ENCODE peak calls at places on chromosome 2, in four cellular contexts. M, I, U and V are unnamed samples.

GRCh38 chr2:222105046-222105445 is 193.8 kb downstream of the PAX3 start:
- DNase-seq in M (no peak), I (no peak), U (no peak), V (no peak)

GRCh38 chr2:48414980-48415764 is 114.8 kb upstream of the STON1 start:
- DNase-seq in M (no peak), I (no peak), U (peak), V (no peak)

GRCh38 chr2:191255271-191255670 is 10.1 kb downstream of the MYO1B start:
- DNase-seq in M (no peak), I (no peak), U (no peak), V (no peak)

GRCh38 chr2:205511666-205512065 is 170.6 kb upstream of the NRP2 start:
- DNase-seq in M (peak), I (no peak), U (no peak), V (no peak)

GRCh38 chr2:146701183-146701582 is 1143.6 kb upstream of the ACVR2A start:
- DNase-seq in M (peak), I (no peak), U (no peak), V (no peak)

GRCh38 chr2:20065885-20066602 is 14.6 kb upstream of the LAPTM4A start:
- DNase-seq in M (peak), I (no peak), U (peak), V (no peak)

GRCh38 chr2:85765081-85765731 is 11.4 kb downstream of the ATOH8 start:
- DNase-seq in M (no peak), I (no peak), U (no peak), V (no peak)

GRCh38 chr2:18046558-18046957 is 168.1 kb downstream of the KCNS3 start:
- DNase-seq in M (no peak), I (no peak), U (no peak), V (no peak)

GRCh38 chr2:203685789-203686433 is 20.5 kb upstream of the CD28 start:
- DNase-seq in M (no peak), I (no peak), U (no peak), V (no peak)

GRCh38 chr2:67670704-67671300 is 273.7 kb downstream of the ETAA1 start:
- DNase-seq in M (no peak), I (no peak), U (peak), V (no peak)

GRCh38 chr2:48131503-48132293 is 225.4 kb upstream of the FBXO11 start:
- DNase-seq in M (no peak), I (no peak), U (no peak), V (peak)

GRCh38 chr2:211205841-211206240 is 649.4 kb downstream of the CPS1 start:
- DNase-seq in M (no peak), I (no peak), U (no peak), V (no peak)

GRCh38 chr2:223896751-223897320 is 48.3 kb downstream of the WDFY1 start:
- DNase-seq in M (no peak), I (peak), U (no peak), V (no peak)

GRCh38 chr2:3814846-3815245 is 111.5 kb downstream of the DCDC2C start:
- DNase-seq in M (no peak), I (no peak), U (no peak), V (no peak)

GRCh38 chr2:59701271-59701994 is 852.0 kb downstream of the BCL11A start:
- DNase-seq in M (no peak), I (no peak), U (no peak), V (no peak)

GRCh38 chr2:94987074-94988020 is 38.2 kb upstream of the MAL start:
- DNase-seq in M (no peak), I (no peak), U (no peak), V (no peak)

GRCh38 chr2:1702186-1702565 is 42.1 kb downstream of the PXDN start:
- DNase-seq in M (no peak), I (no peak), U (no peak), V (no peak)

GRCh38 chr2:96287273-96287856 is 18.0 kb downstream of the SNRNP200 start:
- DNase-seq in M (no peak), I (no peak), U (no peak), V (no peak)

DNA sequence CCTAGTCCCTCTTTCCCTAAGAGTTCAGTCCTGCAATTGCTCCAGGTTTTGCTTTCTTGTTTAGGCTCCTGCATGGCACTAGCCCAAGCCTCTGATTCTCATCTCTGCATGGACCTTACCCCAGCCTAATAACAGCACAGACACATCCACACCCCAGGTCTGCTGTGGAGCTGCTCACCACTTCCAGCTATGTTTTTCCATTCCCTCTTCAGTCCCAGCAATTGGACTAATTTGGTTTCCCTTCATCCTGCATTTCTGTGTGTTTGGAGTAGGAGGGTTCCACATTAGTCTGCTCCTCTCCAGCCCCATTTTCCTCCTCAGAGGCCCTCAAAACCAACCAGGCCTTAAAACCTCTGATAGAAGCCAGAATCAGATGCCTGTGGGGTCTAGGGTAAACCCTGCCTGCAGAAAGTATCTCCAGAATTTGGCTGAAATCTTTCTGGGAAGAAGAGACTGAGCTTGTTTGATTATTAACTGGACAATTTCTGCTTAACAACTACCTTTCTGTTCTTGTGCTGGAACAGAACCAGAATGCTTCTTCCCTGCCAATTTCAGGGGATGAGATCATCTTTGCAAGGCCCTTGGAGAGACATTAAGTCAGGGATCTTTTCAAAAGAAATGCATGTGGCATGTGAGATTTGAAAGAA is 95.9 kb downstream of the GFPT1 start:
- DNase-seq in M (peak), I (no peak), U (peak), V (no peak)
- TF ChIP-seq MYC in M (no peak), I (no peak), U (no peak), V (no peak)

GRCh38 chr2:41736586-41736985 is 311.2 kb upstream of the PKDCC start:
- DNase-seq in M (no peak), I (no peak), U (no peak), V (no peak)

GRCh38 chr2:41735006-41735405 is 312.8 kb upstream of the PKDCC start:
- DNase-seq in M (no peak), I (no peak), U (no peak), V (no peak)

GRCh38 chr2:41737888-41738287 is 309.9 kb upstream of the PKDCC start:
- DNase-seq in M (no peak), I (no peak), U (no peak), V (no peak)

GRCh38 chr2:41735446-41735845 is 312.4 kb upstream of the PKDCC start:
- DNase-seq in M (peak), I (no peak), U (no peak), V (no peak)

GRCh38 chr2:41736105-41736567 is 311.7 kb upstream of the PKDCC start:
- DNase-seq in M (no peak), I (peak), U (no peak), V (no peak)
- TF ChIP-seq KDM1A in M (no peak), I (no peak), U (no peak), V (no peak)

GRCh38 chr2:21095714-21096113 is 28.1 kb upstream of the TDRD15 start:
- DNase-seq in M (no peak), I (no peak), U (peak), V (no peak)
- TF ChIP-seq MYC in M (no peak), I (no peak), U (no peak), V (no peak)

DNA sequence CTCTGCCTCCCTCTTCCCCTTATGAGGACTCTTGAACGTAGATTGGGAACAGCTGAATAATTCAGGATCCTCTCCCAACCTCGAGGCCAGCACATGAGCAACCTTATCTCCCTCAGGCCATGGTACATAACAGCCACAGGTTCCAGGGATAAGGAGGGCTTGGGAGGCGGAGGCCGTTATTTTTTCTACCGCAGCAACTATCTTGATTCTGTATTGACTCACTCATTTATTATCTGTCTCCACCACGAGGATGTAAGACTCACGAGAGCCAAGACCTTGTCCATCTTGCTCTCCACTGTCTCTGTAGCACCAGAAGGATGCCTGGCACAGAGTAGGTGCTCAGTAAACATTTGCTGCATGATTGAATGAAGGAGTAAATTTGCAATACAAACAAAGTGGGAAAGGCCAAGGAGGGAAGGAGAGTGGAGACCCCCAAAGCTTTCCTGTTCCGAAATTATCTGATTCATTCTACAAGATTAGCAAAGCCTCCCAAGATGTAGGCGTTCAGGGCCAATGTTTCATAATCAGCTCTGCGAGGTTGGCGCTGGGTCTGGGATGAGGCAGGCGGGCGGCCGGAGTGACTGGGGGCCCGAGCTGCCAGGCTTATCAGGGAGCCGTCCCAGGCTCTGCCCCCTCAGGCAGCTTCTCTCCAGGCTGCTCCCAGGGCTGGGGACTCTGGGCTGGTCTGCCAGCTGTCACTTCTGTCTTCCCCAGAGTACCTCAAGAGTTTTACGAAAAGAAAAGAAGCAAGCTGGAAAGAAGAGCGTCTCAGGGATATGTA is 31.6 kb downstream of the INPP5D start:
- DNase-seq in M (no peak), I (no peak), U (no peak), V (peak)
- TF ChIP-seq KDM1A in M (no peak), I (no peak), U (no peak), V (peak)

GRCh38 chr2:65458999-65459398 is 26.6 kb upstream of the SPRED2 start:
- DNase-seq in M (no peak), I (no peak), U (no peak), V (no peak)
- TF ChIP-seq MYC in M (no peak), I (no peak), U (no peak), V (no peak)

DNA sequence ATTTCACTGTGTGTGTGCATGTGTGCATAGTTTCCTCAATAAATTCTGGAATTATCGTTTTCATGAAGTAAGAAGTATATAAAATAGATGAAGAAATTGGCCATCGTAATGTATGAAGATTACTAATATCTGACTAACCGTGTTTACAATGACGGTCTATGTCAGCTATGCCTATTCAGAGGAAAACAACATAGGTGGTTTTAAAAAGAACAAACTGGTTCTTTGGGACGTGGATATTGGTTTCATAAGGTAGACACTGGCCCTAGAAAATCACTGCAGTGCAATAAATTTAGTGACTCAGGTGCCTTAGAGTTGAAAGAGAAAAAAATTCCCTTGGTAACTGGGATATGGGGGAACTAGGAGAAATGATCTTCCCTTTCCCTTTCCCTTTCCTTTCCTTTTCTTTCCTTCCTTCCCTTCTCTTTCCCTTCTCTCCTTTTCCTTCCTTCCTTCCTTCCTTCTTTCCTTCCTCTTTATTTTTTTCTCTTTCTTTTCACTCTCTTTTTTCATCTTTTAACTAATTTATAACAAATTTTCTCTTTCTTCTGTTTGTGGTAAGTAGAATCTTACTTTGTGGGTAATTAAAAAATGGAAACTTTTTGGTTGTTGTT is 36.4 kb downstream of the MAP2 start:
- DNase-seq in M (no peak), I (no peak), U (no peak), V (no peak)
- TF ChIP-seq KDM1A in M (no peak), I (no peak), U (no peak), V (no peak)

GRCh38 chr2:240957656-240958365 is 40.6 kb upstream of the SNED1 start:
- DNase-seq in M (no peak), I (no peak), U (peak), V (no peak)

GRCh38 chr2:240954436-240955305 is 43.7 kb upstream of the SNED1 start:
- DNase-seq in M (no peak), I (no peak), U (no peak), V (no peak)

GRCh38 chr2:240956935-240957655 is 41.3 kb upstream of the SNED1 start:
- DNase-seq in M (no peak), I (no peak), U (no peak), V (no peak)

GRCh38 chr2:240955306-240956101 is 42.9 kb upstream of the SNED1 start:
- DNase-seq in M (no peak), I (no peak), U (no peak), V (no peak)

DNA sequence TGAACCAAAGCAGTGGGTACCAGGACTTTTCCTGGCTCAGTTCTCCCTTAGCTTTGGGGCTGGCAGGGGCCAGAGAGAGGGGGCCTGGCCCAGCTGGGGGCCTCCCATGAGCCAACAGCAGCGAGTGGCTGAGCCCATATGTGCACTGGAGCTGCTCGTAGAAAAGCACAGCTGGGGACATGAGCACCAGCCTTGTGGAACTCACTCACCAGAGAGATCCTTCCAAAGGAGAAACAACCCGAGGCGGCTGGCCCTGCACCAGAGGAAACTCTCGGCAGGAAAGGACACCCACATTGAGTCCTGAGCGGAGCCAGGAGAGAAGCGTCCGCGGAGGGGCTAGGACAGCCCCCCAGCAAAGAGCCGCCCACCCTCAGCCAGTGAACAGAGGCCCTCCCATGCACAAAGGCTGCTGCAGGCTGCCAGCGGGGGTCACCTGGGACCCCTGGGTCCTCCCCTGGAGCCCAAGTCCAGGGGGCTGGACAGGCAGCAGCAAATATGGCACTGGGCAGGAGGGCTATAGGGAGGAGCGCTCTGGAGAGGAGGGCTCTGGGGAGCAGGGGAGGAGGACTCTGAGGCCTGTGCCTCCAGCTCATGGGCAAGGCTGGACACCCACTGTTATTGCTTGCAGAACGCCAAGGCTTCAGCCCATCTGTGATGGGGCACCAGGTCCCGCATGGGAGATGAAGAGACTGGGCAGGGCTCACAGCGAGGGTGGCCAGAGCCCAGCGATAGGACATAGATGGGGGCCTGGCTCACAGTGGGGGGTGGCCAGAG is 42.1 kb upstream of the SNED1 start:
- DNase-seq in M (no peak), I (no peak), U (no peak), V (no peak)
- TF ChIP-seq MYC in M (no peak), I (no peak), U (no peak), V (no peak)

DNA sequence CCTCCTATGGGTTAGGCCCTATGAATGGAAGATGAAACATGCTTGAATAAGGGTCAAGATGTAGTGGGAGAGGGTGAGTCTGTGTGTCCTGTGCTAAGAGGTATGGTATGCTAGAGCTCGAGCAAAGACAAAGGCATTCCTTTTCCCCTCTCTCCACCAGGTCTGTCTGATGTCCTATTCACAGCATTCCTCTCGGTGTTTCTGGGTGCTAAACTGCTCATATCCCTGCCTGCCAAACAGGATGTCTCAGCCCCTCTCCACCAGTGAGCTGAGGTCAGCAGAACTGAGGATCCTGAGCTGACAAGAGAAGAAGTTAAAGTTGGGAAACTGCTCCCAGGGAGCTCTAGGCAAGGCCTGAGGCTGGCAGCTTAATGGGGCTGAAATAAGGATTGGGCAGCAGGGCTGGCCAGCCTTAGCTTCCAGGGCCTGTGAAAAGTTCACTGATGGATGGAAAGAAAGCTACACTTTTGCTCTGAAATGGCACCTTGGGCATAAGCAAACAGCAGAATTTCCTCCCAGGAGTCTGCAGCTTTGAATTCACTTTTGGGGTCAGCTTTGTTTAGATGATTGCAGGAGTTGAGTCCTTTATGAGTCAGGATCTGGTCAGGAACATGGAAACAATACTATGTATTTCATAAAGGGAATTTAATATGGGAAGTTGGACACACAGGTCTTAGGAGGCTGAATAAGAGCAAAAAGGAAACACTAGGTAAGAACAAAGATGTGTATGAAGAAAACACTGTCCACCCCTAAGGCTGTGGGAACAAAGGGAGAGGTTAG is 345.1 kb downstream of the TSN start:
- DNase-seq in M (no peak), I (no peak), U (no peak), V (no peak)
- TF ChIP-seq KDM1A in M (no peak), I (no peak), U (no peak), V (no peak)

DNA sequence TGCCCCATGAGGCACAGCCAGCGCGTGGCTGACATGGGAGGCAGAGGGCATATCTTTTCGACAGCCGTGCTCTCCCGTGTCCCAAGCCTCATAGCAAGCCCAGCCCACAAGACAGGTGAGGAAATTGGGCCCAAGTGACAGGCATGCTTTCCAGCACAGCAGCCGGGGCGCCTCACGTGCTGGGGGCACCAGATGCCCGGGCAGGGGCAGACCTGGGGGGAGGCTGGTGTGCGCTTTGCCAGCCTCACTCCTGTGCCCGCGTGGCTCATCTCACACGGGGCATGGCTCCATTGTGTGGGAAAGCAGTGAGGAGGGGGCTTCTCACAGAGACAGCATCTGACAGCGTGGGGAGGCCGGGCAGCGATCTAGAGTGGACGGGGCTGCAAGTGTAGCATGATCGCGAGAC is 93.2 kb downstream of the USP40 start:
- DNase-seq in M (no peak), I (no peak), U (no peak), V (no peak)
- TF ChIP-seq MYC in M (no peak), I (no peak), U (no peak), V (no peak)

GRCh38 chr2:54088719-54089118 is 26.7 kb upstream of the ACYP2 start:
- DNase-seq in M (no peak), I (no peak), U (peak), V (no peak)

GRCh38 chr2:54090521-54091117 is 24.8 kb upstream of the ACYP2 start:
- DNase-seq in M (no peak), I (no peak), U (no peak), V (no peak)

GRCh38 chr2:54085069-54085468 is 30.3 kb upstream of the ACYP2 start:
- DNase-seq in M (no peak), I (no peak), U (no peak), V (no peak)

GRCh38 chr2:54086157-54086556 is 29.3 kb upstream of the ACYP2 start:
- DNase-seq in M (no peak), I (no peak), U (no peak), V (no peak)

DNA sequence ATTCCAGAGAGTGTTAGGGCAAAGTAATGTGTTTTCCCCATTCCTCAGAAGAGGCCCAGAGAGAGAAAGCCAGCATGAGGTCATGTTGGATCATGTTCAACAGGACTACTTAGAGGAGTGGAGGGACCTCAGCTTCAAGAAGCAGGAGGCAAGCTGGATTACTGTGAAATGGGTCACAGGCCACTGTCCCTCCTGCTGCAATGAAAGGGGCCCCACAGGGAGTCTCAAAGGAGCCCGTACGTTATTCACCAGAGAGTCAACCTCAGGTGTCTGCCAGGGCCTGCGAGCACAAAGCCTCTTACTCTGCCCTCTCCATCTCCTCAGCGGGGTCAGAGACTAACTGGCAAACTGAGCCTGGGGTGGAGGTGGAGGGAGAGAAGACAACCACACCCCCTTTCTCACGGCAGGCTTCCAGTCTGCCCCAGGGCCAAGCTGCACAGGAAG is 27.2 kb upstream of the ACYP2 start:
- DNase-seq in M (no peak), I (no peak), U (no peak), V (peak)
- TF ChIP-seq KDM1A in M (no peak), I (no peak), U (no peak), V (no peak)